ENCODE peak calls at places on chromosomes 16 and 17, in four cellular contexts. K, R, J and B are unnamed samples.

GRCh38 chr17:39016193-39017153 is 49.3 kb upstream of the FBXO47 start:
- DNase-seq in R (no peak), K (peak; percentile 62), J (peak; percentile 93), B (no peak)

GRCh38 chr16:881219-882097 is 80.9 kb upstream of the GNG13 start:
- DNase-seq in R (no peak), J (no peak), K (no peak), B (peak; percentile 9)

GRCh38 chr17:66684256-66684655 is 150.7 kb upstream of the CACNG5 start:
- DNase-seq in J (no peak), K (no peak), R (no peak), B (no peak)

GRCh38 chr17:2405247-2405926 is 4.5 kb upstream of the MNT start:
- DNase-seq in R (peak; percentile 82), J (peak; percentile 69), K (no peak), B (no peak)

GRCh38 chr16:21001262-21001661 is 100.7 kb downstream of the LYRM1 start:
- DNase-seq in R (no peak), K (no peak), J (peak; percentile 37), B (no peak)

GRCh38 chr17:83182620-83183063 is 103.2 kb downstream of the METRNL start:
- DNase-seq in R (no peak), K (no peak), J (no peak), B (no peak)

GRCh38 chr16:4075534-4075933 is 40.7 kb downstream of the ADCY9 start:
- DNase-seq in K (no peak), R (no peak), J (no peak), B (no peak)

GRCh38 chr17:39621523-39622379 is 5.0 kb upstream of the PPP1R1B start:
- DNase-seq in J (peak; percentile 84), R (no peak), K (peak; percentile 83), B (peak; percentile 94)

GRCh38 chr17:77439382-77440013 is 298.7 kb downstream of the SEC14L1 start:
- DNase-seq in R (no peak), K (no peak), J (no peak), B (no peak)

GRCh38 chr17:33115957-33116680 is 124.5 kb downstream of the SPACA3 start:
- DNase-seq in R (no peak), J (no peak), K (no peak), B (no peak)

GRCh38 chr16:77037696-77038347 is 153.2 kb upstream of the MON1B start:
- DNase-seq in J (no peak), R (no peak), K (no peak), B (no peak)

GRCh38 chr17:80861360-80861861 is 130.2 kb upstream of the CHMP6 start:
- DNase-seq in R (no peak), J (no peak), K (no peak), B (no peak)

GRCh38 chr16:31113420-31114124 is 3.9 kb upstream of the KAT8 start:
- DNase-seq in J (no peak), R (no peak), K (no peak), B (no peak)

GRCh38 chr17:71963341-71963740 is 157.5 kb upstream of the SOX9 start:
- DNase-seq in R (no peak), J (peak; percentile 15), K (no peak), B (no peak)

GRCh38 chr16:68425498-68426354 is 22.6 kb downstream of the SMPD3 start:
- DNase-seq in K (no peak), J (no peak), R (no peak), B (no peak)

GRCh38 chr16:23952128-23953041 is 116.6 kb downstream of the PRKCB start:
- DNase-seq in R (peak; percentile 5), J (no peak), K (no peak), B (no peak)

GRCh38 chr17:41067281-41067680 is 1.6 kb upstream of the KRTAP2-4 start:
- DNase-seq in R (peak; percentile 62), J (no peak), K (no peak), B (no peak)

GRCh38 chr16:20871935-20872815 is 28.0 kb downstream of the DCUN1D3 start:
- DNase-seq in J (no peak), K (no peak), R (no peak), B (no peak)

GRCh38 chr16:88387941-88388627 is 5.3 kb downstream of the ZNF469 start:
- DNase-seq in J (peak; percentile 84), R (no peak), K (no peak), B (peak; percentile 90)

GRCh38 chr17:18157354-18157985 is 26.2 kb upstream of the ALKBH5 start:
- DNase-seq in K (no peak), J (no peak), R (no peak), B (no peak)

GRCh38 chr16:67301080-67301757 is 21.9 kb downstream of the PLEKHG4 start:
- DNase-seq in J (peak; percentile 23), R (no peak), K (no peak), B (no peak)